ENCODE peak calls at places on chromosomes 2 and 18, in five cellular contexts. C is GM20000, W is dorsolateral prefrontal cortex, J is AG04449, R is epithelial cell of esophagus. N is an unnamed sample.

GRCh38 chr18:58105908-58106673 is 62.1 kb downstream of the NEDD4L start:
- DNase-seq in C (no peak), W (no peak), J (no peak), R (no peak), N (no peak)

GRCh38 chr2:226426292-226426736 is 373.3 kb downstream of the IRS1 start:
- DNase-seq in C (no peak), W (no peak), J (peak), R (peak), N (no peak)

GRCh38 chr2:13652531-13653313 is 936.0 kb downstream of the TRIB2 start:
- DNase-seq in C (no peak), W (no peak), J (no peak), R (peak), N (no peak)

GRCh38 chr2:107685587-107685986 is 141.1 kb upstream of the RGPD4 start:
- DNase-seq in C (no peak), W (no peak), J (no peak), R (no peak), N (no peak)

GRCh38 chr2:13696601-13697000 is 935.9 kb upstream of the LRATD1 start:
- DNase-seq in C (no peak), W (no peak), J (no peak), R (peak), N (no peak)

GRCh38 chr2:122390406-122390805 is 635.0 kb downstream of the TSN start:
- DNase-seq in C (no peak), W (no peak), J (no peak), R (peak), N (no peak)

GRCh38 chr2:163682695-163683094 is 53.1 kb downstream of the FIGN start:
- DNase-seq in C (no peak), W (no peak), J (no peak), R (peak), N (no peak)

GRCh38 chr18:79479761-79480161 is 84.0 kb downstream of the NFATC1 start:
- DNase-seq in C (no peak), W (no peak), J (no peak), R (no peak), N (no peak)

GRCh38 chr18:46663539-46663938 is 6.5 kb upstream of the LOXHD1 start:
- DNase-seq in C (no peak), W (no peak), J (no peak), R (peak), N (no peak)

GRCh38 chr2:238285653-238286082 is 2.7 kb downstream of the PER2 start:
- DNase-seq in C (no peak), W (no peak), J (peak), R (peak), N (no peak)

GRCh38 chr2:22855761-22856184 is 529.2 kb upstream of the KLHL29 start:
- DNase-seq in C (no peak), W (peak), J (no peak), R (no peak), N (no peak)

GRCh38 chr2:233982421-233983121 is 65.4 kb downstream of the TRPM8 start:
- DNase-seq in C (no peak), W (no peak), J (peak), R (peak), N (no peak)

GRCh38 chr2:106189325-106189724 is 4.8 kb downstream of the UXS1 start:
- DNase-seq in C (no peak), W (no peak), J (no peak), R (no peak), N (no peak)

GRCh38 chr18:61554117-61554776 is 221.0 kb downstream of the CDH20 start:
- DNase-seq in C (no peak), W (no peak), J (no peak), R (no peak), N (no peak)

GRCh38 chr2:235106874-235107639 is 155.2 kb downstream of the SH3BP4 start:
- DNase-seq in C (peak), W (peak), J (no peak), R (peak), N (no peak)

GRCh38 chr2:177147093-177147694 is 65.4 kb upstream of the HNRNPA3 start:
- DNase-seq in C (peak), W (no peak), J (peak), R (peak), N (no peak)

DNA sequence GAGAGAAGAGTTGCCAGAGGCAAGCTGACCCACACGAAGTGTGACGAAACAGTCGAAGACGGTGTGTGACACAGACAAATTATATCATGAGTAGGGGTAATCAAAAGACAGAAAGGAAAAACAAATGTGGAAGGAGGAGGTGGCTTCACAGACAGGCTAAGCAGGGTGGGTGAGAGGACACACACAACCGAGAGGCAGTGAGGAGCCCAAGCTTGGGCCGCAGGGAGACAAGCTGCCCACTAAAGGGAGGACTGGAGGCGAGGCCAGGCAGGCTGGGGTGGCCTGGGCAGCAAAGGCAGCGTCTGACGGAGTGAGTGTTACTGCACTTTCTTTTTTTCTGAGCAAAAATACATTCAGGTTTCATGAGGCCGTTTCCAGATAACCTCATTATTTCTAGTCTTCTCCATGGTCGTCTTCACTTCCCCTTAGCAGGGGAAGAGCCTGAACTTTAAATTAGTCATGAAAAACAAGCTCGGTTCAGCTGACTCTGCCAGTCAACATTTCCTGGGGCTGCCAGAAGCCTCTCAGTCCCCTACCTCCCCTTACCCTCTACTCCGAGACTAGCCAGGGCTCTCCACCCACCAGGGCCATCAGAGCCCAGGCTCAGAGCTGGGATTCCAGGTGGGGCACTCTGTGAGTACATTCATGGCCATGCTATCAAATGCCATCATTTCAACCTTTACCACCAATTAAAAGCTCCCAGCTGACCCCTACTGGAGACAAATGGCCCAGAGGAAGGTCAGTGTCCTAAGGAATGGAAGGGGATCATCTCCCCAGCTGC is 13.8 kb upstream of the ZFP36L2 start:
- DNase-seq in C (peak), W (no peak), J (no peak), R (no peak), N (no peak)
- TF ChIP-seq CTCF in C (no peak), W (no peak), J (no peak), R (peak), N (no peak)

DNA sequence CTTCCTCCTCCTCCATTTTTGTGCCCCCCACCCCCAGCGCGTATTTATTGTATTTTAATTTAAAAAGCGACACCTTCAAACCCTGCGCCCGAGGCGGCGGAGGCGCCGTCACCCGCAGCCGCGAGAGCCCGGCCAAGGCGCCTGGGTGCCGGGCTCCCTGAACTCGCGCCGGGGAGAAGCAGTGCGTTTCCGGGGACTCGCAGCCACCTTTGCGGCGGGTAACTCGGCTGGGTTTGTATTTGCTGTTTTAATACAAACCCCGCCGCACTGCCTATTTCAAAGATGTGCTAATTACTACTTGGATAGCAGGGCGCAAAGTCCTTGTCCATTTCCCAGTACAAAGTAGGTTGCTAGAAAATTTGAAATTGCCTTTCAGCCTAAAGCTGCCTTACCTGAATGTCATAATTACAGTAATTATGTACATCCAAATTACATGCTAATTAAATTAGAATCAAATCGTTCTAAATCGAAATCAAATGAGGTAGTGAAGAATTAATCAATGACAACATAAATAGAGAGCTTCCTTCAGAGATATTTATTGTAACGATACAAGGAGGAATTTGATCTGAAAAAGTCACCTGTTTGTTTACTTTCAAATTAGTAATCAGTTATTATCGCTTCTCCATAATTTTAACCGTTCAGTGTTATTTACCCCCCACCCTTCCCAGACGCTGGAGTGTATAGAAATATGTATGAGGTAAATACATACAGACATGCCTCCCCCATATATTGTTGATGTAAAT is 8.0 kb downstream of the SP9 start:
- DNase-seq in C (peak), W (no peak), J (no peak), R (no peak), N (no peak)
- TF ChIP-seq CTCF in C (no peak), W (no peak), J (no peak), R (no peak), N (no peak)

DNA sequence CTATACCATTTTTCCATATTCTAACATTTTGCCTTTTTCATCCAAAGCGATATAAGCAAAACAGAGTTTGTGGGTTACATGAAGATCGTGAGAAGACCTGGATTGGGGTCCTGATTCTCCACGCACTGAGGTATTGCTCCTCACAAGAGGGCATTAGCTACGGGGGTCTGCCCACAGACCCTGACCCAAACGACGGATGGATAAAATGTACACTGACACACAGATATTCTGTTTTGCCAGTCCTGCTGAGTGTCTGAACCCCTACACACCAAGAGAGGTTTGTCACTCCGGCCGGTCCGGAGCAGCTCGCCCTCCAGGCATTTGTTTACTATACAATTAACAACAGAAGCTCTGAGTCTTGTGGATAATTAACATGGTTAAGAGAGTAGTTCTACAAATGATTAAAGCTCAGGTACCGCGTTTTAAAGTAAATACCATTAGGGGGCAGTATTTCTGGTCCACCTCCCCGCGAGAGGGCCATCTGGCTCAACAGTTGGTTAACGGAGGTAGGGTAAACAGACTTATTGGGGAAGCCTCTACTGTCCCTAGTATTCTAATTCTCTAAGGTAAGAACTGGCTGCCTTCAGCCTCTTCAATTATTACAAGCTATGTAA is 28.4 kb downstream of the SCYGR8 start:
- DNase-seq in C (peak), W (no peak), J (no peak), R (peak), N (no peak)
- TF ChIP-seq CTCF in C (peak), W (no peak), J (peak), R (no peak), N (no peak)

DNA sequence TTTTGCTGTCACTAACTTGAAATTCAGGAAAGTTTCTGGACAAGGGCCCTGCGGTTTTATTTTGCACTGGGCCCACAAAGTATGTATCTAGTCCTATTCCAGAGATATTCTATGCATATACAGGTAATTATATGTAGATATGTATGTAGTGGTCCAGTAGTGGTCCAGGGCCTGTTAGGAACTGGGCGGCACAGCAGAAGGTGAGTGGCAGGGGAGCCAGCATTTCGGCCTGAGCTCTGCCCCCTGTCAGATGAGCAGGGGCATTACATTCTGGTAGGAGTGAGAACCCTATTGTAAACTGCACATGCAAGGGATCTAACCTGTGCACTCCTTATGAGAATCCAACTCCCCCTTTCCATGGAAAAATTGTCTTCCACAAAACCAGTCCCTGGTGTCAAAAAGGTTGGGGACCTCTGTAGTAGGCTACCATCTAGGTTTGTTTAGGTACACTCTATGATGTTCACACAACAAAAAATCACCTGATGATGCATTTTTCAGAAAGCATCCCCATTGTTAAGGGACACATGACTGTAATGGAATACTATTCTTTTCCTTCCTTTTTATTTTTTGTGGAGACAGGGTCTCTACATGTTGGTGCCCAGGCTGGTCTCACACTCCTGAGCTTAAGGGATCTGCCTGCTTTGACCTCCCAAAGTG is 2.8 kb upstream of the PPP4R3B start:
- DNase-seq in C (no peak), W (no peak), J (no peak), R (peak), N (no peak)
- TF ChIP-seq CTCF in C (peak), W (no peak), J (peak), R (peak), N (no peak)

DNA sequence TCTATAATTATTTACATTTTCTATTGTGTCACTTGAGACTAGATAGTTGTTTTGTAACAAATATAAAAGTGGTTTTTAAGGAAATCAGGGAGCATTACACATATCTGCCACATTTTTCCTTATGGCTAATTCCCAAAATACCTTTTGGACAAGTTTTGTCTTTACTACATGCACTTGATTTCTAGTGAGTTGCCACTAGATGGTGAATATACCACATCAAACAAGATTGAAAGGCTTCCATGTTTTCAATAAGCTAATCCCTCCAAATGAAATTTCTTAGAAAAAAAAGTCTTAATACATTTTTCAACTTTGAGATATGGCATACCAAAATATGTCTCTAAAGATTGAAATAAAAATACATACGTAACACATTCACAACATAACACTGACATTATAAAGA is 9.1 kb upstream of the HIBCH start:
- DNase-seq in C (no peak), W (no peak), J (no peak), R (peak), N (no peak)
- TF ChIP-seq CTCF in C (no peak), W (peak), J (no peak), R (peak), N (no peak)

GRCh38 chr2:217189131-217189530 is 329.3 kb upstream of the TNP1 start:
- DNase-seq in C (no peak), W (no peak), J (no peak), R (no peak), N (no peak)

GRCh38 chr2:217184242-217184641 is 324.4 kb upstream of the TNP1 start:
- DNase-seq in C (no peak), W (no peak), J (no peak), R (peak), N (no peak)

GRCh38 chr2:217186152-217186551 is 326.3 kb upstream of the TNP1 start:
- DNase-seq in C (no peak), W (no peak), J (no peak), R (no peak), N (no peak)

GRCh38 chr2:217185265-217185995 is 325.6 kb upstream of the TNP1 start:
- DNase-seq in C (no peak), W (no peak), J (no peak), R (no peak), N (no peak)

DNA sequence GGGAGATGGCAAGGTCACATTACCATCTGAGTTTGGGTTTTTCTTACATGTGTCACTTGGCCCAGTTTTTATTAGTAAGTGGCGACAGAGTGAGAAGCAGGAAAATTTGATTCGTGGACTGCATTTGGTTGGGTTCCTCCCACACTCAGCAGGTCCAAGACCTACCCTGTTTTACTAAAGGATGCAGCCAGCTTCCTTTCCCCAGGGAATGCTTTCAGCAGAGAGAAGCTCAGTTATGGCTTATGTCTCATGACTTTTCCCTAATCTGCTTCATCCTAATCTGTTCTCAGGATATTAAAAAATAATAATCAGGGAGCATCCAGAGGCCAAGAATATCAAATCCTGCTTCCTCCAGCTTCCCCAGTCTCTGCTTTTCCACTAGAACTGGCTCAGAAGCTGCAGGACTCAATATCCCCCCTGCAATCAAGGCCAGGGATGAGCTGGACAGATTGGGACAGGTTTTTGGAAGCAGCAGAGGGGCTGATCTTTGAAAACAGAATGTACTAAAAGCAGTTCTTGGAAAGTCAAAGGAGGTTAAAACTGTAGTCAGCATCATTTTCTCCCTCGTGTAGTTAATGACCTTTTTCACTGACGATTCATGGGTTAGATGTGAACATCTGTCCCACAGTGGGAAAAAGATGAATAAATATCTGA is 326.8 kb upstream of the TNP1 start:
- DNase-seq in C (no peak), W (no peak), J (no peak), R (no peak), N (no peak)
- TF ChIP-seq CTCF in C (no peak), W (no peak), J (no peak), R (no peak), N (no peak)

N was measured in CD4-positive, alpha-beta T cell.